ENCODE peak calls at places on chromosomes 16 and 17, in eight cellular contexts. One of them, this sample, is unnamed.

GRCh38 chr16:54284319-54284930 is 2.2 kb downstream of the IRX3 start:
- DNase-seq in gastrocnemius medialis: no peak
- DNase-seq in adrenal gland: no peak
- DNase-seq in esophagus squamous epithelium: no peak
- DNase-seq in MM.1S: no peak
- DNase-seq in AG09309: no peak
- DNase-seq in uterus: no peak
- DNase-seq in left ventricle myocardium inferior: no peak
- DNase-seq in this sample: no peak

GRCh38 chr17:76473541-76473985 is 6.2 kb downstream of the AANAT start:
- DNase-seq in gastrocnemius medialis: no peak
- DNase-seq in adrenal gland: no peak
- DNase-seq in esophagus squamous epithelium: no peak
- DNase-seq in MM.1S: no peak
- DNase-seq in AG09309: no peak
- DNase-seq in uterus: no peak
- DNase-seq in left ventricle myocardium inferior: no peak
- DNase-seq in this sample: no peak

GRCh38 chr16:71648162-71648561 is 22.2 kb downstream of the MARVELD3 start:
- DNase-seq in gastrocnemius medialis: no peak
- DNase-seq in adrenal gland: no peak
- DNase-seq in esophagus squamous epithelium: no peak
- DNase-seq in MM.1S: no peak
- DNase-seq in AG09309: no peak
- DNase-seq in uterus: no peak
- DNase-seq in left ventricle myocardium inferior: no peak
- DNase-seq in this sample: no peak

GRCh38 chr17:2929881-2930533 is 133.4 kb downstream of the OR1D5 start:
- DNase-seq in gastrocnemius medialis: no peak
- DNase-seq in adrenal gland: peak; percentile 25
- DNase-seq in esophagus squamous epithelium: no peak
- DNase-seq in MM.1S: no peak
- DNase-seq in AG09309: no peak
- DNase-seq in uterus: no peak
- DNase-seq in left ventricle myocardium inferior: peak; percentile 35
- DNase-seq in this sample: no peak

GRCh38 chr17:66460558-66460957 is 158.1 kb downstream of the PRKCA start:
- DNase-seq in gastrocnemius medialis: no peak
- DNase-seq in adrenal gland: no peak
- DNase-seq in esophagus squamous epithelium: no peak
- DNase-seq in MM.1S: no peak
- DNase-seq in AG09309: no peak
- DNase-seq in uterus: no peak
- DNase-seq in left ventricle myocardium inferior: no peak
- DNase-seq in this sample: no peak

GRCh38 chr16:677306-678190 is 2.1 kb downstream of the RHBDL1 start:
- DNase-seq in gastrocnemius medialis: peak; percentile 16
- DNase-seq in adrenal gland: no peak
- DNase-seq in esophagus squamous epithelium: no peak
- DNase-seq in MM.1S: no peak
- DNase-seq in AG09309: no peak
- DNase-seq in uterus: no peak
- DNase-seq in left ventricle myocardium inferior: no peak
- DNase-seq in this sample: no peak

GRCh38 chr17:43418441-43419374 is 19.9 kb downstream of the ARL4D start:
- DNase-seq in gastrocnemius medialis: no peak
- DNase-seq in adrenal gland: peak; percentile 86
- DNase-seq in esophagus squamous epithelium: no peak
- DNase-seq in MM.1S: no peak
- DNase-seq in AG09309: peak; percentile 57
- DNase-seq in uterus: peak; percentile 78
- DNase-seq in left ventricle myocardium inferior: peak; percentile 38
- DNase-seq in this sample: peak; percentile 42

GRCh38 chr17:42342242-42343008 is 45.8 kb downstream of the STAT3 start:
- DNase-seq in gastrocnemius medialis: no peak
- DNase-seq in adrenal gland: no peak
- DNase-seq in esophagus squamous epithelium: no peak
- DNase-seq in MM.1S: no peak
- DNase-seq in AG09309: no peak
- DNase-seq in uterus: no peak
- DNase-seq in left ventricle myocardium inferior: no peak
- DNase-seq in this sample: no peak

GRCh38 chr17:29430275-29430674 is 40.1 kb downstream of the TAOK1 start:
- DNase-seq in gastrocnemius medialis: no peak
- DNase-seq in adrenal gland: no peak
- DNase-seq in esophagus squamous epithelium: no peak
- DNase-seq in MM.1S: no peak
- DNase-seq in AG09309: no peak
- DNase-seq in uterus: no peak
- DNase-seq in left ventricle myocardium inferior: no peak
- DNase-seq in this sample: no peak

GRCh38 chr16:4351880-4352279 is 759 bp upstream of the PAM16 start:
- DNase-seq in gastrocnemius medialis: no peak
- DNase-seq in adrenal gland: peak; percentile 58
- DNase-seq in esophagus squamous epithelium: no peak
- DNase-seq in MM.1S: no peak
- DNase-seq in AG09309: no peak
- DNase-seq in uterus: no peak
- DNase-seq in left ventricle myocardium inferior: no peak
- DNase-seq in this sample: no peak

GRCh38 chr16:63201851-63202250 is 1165.6 kb upstream of the CDH8 start:
- DNase-seq in gastrocnemius medialis: no peak
- DNase-seq in adrenal gland: no peak
- DNase-seq in esophagus squamous epithelium: no peak
- DNase-seq in MM.1S: no peak
- DNase-seq in AG09309: no peak
- DNase-seq in uterus: no peak
- DNase-seq in left ventricle myocardium inferior: no peak
- DNase-seq in this sample: no peak

GRCh38 chr17:2122641-2123302 is 67.9 kb downstream of the HIC1 start:
- DNase-seq in gastrocnemius medialis: peak; percentile 63
- DNase-seq in adrenal gland: peak; percentile 58
- DNase-seq in esophagus squamous epithelium: no peak
- DNase-seq in MM.1S: no peak
- DNase-seq in AG09309: no peak
- DNase-seq in uterus: peak; percentile 74
- DNase-seq in left ventricle myocardium inferior: peak; percentile 62
- DNase-seq in this sample: peak; percentile 63

GRCh38 chr17:12554251-12554650 is 111.4 kb upstream of the MYOCD start:
- DNase-seq in gastrocnemius medialis: no peak
- DNase-seq in adrenal gland: no peak
- DNase-seq in esophagus squamous epithelium: no peak
- DNase-seq in MM.1S: no peak
- DNase-seq in AG09309: no peak
- DNase-seq in uterus: no peak
- DNase-seq in left ventricle myocardium inferior: no peak
- DNase-seq in this sample: no peak

GRCh38 chr17:72351884-72352346 is 231.1 kb downstream of the SOX9 start:
- DNase-seq in gastrocnemius medialis: no peak
- DNase-seq in adrenal gland: no peak
- DNase-seq in esophagus squamous epithelium: no peak
- DNase-seq in MM.1S: no peak
- DNase-seq in AG09309: no peak
- DNase-seq in uterus: no peak
- DNase-seq in left ventricle myocardium inferior: no peak
- DNase-seq in this sample: no peak

GRCh38 chr17:19024101-19025078 is 19.8 kb upstream of the FAM83G start:
- DNase-seq in gastrocnemius medialis: no peak
- DNase-seq in adrenal gland: no peak
- DNase-seq in esophagus squamous epithelium: no peak
- DNase-seq in MM.1S: no peak
- DNase-seq in AG09309: no peak
- DNase-seq in uterus: no peak
- DNase-seq in left ventricle myocardium inferior: peak; percentile 6
- DNase-seq in this sample: no peak

GRCh38 chr17:82754297-82755208 is 2.7 kb downstream of the TBCD start:
- DNase-seq in gastrocnemius medialis: no peak
- DNase-seq in adrenal gland: no peak
- DNase-seq in esophagus squamous epithelium: no peak
- DNase-seq in MM.1S: no peak
- DNase-seq in AG09309: no peak
- DNase-seq in uterus: no peak
- DNase-seq in left ventricle myocardium inferior: no peak
- DNase-seq in this sample: no peak

GRCh38 chr17:64230551-64231408 is 32.3 kb downstream of the TEX2 start:
- DNase-seq in gastrocnemius medialis: peak; percentile 26
- DNase-seq in adrenal gland: no peak
- DNase-seq in esophagus squamous epithelium: no peak
- DNase-seq in MM.1S: no peak
- DNase-seq in AG09309: peak; percentile 92
- DNase-seq in uterus: peak; percentile 32
- DNase-seq in left ventricle myocardium inferior: no peak
- DNase-seq in this sample: no peak

GRCh38 chr16:87186876-87187533 is 130.2 kb downstream of the C16orf95 start:
- DNase-seq in gastrocnemius medialis: no peak
- DNase-seq in adrenal gland: no peak
- DNase-seq in esophagus squamous epithelium: no peak
- DNase-seq in MM.1S: no peak
- DNase-seq in AG09309: no peak
- DNase-seq in uterus: no peak
- DNase-seq in left ventricle myocardium inferior: no peak
- DNase-seq in this sample: no peak

DNA sequence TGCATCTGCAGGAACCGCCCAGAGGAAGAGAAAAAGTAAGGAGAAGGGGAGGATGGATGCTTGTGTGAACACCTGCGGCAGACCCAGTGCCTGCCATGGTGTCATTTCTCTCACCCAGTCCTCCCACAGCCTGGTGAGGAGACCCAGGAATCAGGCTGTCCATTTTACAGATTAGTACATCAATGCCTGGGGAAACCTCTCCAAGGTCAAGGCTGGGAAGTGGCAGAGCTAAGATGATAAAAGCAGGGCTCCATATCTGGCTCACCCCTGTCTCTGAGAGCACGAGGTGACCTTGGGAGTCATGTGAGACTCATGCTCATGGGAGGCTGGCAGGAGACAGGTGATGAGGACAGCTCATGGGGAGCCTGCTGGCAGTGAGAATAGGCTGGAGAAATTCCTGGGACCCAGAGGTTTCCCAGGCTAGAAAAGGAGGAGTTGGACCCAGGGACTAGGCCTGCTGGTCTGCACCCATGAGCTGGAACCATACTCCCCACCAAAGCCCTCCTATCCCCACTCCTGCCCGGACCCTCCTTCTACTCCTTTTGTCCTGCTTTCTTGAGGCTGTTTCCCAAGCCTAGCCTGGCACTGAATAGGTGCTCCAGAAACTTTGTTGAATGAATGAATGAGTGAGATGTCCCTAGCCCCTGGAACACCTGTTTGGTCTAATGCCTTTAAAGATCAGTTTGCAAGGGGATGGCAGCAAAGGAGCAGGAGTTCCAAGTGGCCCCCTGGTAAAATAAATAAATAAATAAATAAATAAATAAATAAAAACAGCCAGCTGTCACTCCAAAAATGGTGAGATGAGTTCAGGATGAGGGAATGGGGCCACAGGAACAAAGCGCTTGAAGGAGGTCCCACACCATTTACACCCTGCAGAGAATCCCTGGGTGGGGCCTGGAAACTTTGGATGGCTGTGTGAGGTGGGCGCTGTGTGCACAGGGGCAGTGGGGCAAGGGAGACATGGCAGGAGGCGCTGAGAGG is 1.6 kb downstream of the ZNF629 start:
- DNase-seq in gastrocnemius medialis: peak; percentile 75
- DNase-seq in adrenal gland: peak; percentile 87
- DNase-seq in esophagus squamous epithelium: no peak
- DNase-seq in MM.1S: no peak
- DNase-seq in AG09309: no peak
- DNase-seq in uterus: no peak
- DNase-seq in left ventricle myocardium inferior: no peak
- DNase-seq in this sample: no peak
- H3K4me3 ChIP-seq in gastrocnemius medialis: peak overlapping the region; percentile 80
- H3K4me3 ChIP-seq in adrenal gland: no peak overlapping the region
- H3K4me3 ChIP-seq in esophagus squamous epithelium: peak overlapping the region; percentile 99
- H3K4me3 ChIP-seq in MM.1S: no peak overlapping the region
- H3K4me3 ChIP-seq in AG09309: peak overlapping the region; percentile 91
- H3K4me3 ChIP-seq in uterus: peak overlapping the region; percentile 80
- H3K4me3 ChIP-seq in left ventricle myocardium inferior: peak overlapping the region; percentile 86
- H3K4me3 ChIP-seq in this sample: peak overlapping the region; percentile 96

GRCh38 chr17:7889166-7889584 is 586 bp downstream of the CHD3 start:
- DNase-seq in gastrocnemius medialis: peak; percentile 97
- DNase-seq in adrenal gland: peak; percentile 99
- DNase-seq in esophagus squamous epithelium: peak; percentile 39
- DNase-seq in MM.1S: no peak
- DNase-seq in AG09309: peak; percentile 43
- DNase-seq in uterus: peak; percentile 95
- DNase-seq in left ventricle myocardium inferior: peak; percentile 97
- DNase-seq in this sample: peak; percentile 98
- TF ChIP-seq CTCF in gastrocnemius medialis: peak; percentile 49
- TF ChIP-seq CTCF in adrenal gland: peak; percentile 87
- TF ChIP-seq CTCF in esophagus squamous epithelium: peak; percentile 59
- TF ChIP-seq CTCF in MM.1S: no peak
- TF ChIP-seq CTCF in AG09309: peak; percentile 54
- TF ChIP-seq CTCF in uterus: peak; percentile 21
- TF ChIP-seq CTCF in left ventricle myocardium inferior: peak; percentile 71
- TF ChIP-seq CTCF in this sample: peak; percentile 48

DNA sequence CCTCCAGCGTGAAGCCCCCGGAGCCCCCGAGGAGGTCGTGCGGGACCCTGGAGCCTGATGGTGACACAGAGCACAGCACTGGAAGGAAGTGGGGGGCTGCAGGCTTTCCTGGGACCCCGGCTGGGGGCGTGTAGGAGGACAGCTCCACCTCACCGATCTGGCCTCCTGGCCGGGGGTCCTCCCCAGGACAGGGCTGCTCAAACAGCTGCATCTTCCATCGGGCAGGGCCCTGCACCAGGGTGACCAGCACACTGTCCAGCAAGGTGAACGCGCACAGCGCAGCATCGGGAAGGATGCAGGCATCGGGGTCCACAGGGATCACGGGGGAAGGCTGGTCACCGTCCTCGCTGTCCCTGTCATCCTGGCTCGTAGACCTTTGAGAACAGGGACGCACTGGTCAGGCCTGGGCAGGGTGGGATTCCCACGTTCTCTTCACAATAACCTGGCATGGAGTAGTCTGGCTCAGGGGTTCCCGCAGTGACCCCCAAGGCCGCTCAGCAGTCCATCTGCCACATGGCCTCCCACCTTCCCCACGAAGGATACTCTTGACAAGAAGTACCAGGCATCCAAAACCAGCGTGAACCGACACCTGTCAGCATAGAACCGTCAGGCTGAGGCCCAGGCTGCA is 1.2 kb downstream of the FAAP100 start:
- DNase-seq in gastrocnemius medialis: no peak
- DNase-seq in adrenal gland: no peak
- DNase-seq in esophagus squamous epithelium: no peak
- DNase-seq in MM.1S: no peak
- DNase-seq in AG09309: no peak
- DNase-seq in uterus: no peak
- DNase-seq in left ventricle myocardium inferior: no peak
- DNase-seq in this sample: no peak
- H3K4me3 ChIP-seq in gastrocnemius medialis: peak overlapping the region; percentile 91
- H3K4me3 ChIP-seq in adrenal gland: no peak overlapping the region
- H3K4me3 ChIP-seq in esophagus squamous epithelium: peak overlapping the region; percentile 98
- H3K4me3 ChIP-seq in MM.1S: peak overlapping the region; percentile 83
- H3K4me3 ChIP-seq in AG09309: peak overlapping the region; percentile 78
- H3K4me3 ChIP-seq in uterus: peak overlapping the region; percentile 62
- H3K4me3 ChIP-seq in left ventricle myocardium inferior: peak overlapping the region; percentile 87
- H3K4me3 ChIP-seq in this sample: peak overlapping the region; percentile 96

DNA sequence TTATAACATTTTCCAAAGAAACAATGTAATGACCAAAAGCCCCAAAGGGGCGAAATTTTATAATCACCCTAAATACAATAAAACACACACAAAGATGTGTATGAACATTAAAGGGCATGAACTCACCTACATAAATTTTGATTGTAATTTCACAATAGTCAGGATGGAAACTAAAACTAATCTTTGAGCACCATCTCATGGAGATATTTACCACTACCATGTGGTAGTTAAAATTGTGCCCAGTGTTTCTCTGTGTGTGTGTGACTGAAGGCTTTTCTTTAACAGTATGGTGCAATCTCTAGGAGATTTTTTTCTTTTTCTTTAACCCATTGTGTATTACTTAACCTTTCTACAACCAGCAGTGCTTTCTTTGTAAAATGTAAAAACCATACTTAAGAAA is 19.7 kb upstream of the MEIOC start:
- DNase-seq in gastrocnemius medialis: no peak
- DNase-seq in adrenal gland: no peak
- DNase-seq in esophagus squamous epithelium: no peak
- DNase-seq in MM.1S: peak; percentile 42
- DNase-seq in AG09309: peak; percentile 45
- DNase-seq in uterus: no peak
- DNase-seq in left ventricle myocardium inferior: no peak
- DNase-seq in this sample: no peak
- TF ChIP-seq CTCF in gastrocnemius medialis: no peak
- TF ChIP-seq CTCF in adrenal gland: peak; percentile 64
- TF ChIP-seq CTCF in esophagus squamous epithelium: peak; percentile 27
- TF ChIP-seq CTCF in MM.1S: peak; percentile 45
- TF ChIP-seq CTCF in AG09309: peak; percentile 41
- TF ChIP-seq CTCF in uterus: peak; percentile 50
- TF ChIP-seq CTCF in left ventricle myocardium inferior: peak; percentile 61
- TF ChIP-seq CTCF in this sample: peak; percentile 8

This sample was measured in heart right ventricle.